ENCODE peak calls at places on chromosomes 7 and 10, in eight cellular contexts. W is NCI-H82, S is AML-193, B is neural crest cell, U is heart right ventricle, F is endothelial cell, O is A549, G is H7. Y is an unnamed sample.

GRCh38 chr10:70465832-70466231 is 12.7 kb upstream of the PALD1 start:
- DNase-seq in W (no peak), S (no peak), B (no peak), U (no peak), F (no peak), O (no peak), G (no peak), Y (no peak)

GRCh38 chr10:93903051-93903450 is 9.3 kb downstream of the SLC35G1 start:
- DNase-seq in W (no peak), S (no peak), B (no peak), U (no peak), F (no peak), O (no peak), G (no peak), Y (no peak)

GRCh38 chr7:130996841-130997231 is 262.8 kb upstream of the KLF14 start:
- DNase-seq in W (no peak), S (no peak), B (no peak), U (no peak), F (no peak), O (no peak), G (no peak), Y (peak)

GRCh38 chr7:17300012-17300411 is 1.6 kb downstream of the AHR start:
- DNase-seq in W (no peak), S (peak), B (no peak), U (no peak), F (no peak), O (no peak), G (no peak), Y (no peak)

GRCh38 chr7:26147030-26147429 is 5.0 kb upstream of the NFE2L3 start:
- DNase-seq in W (no peak), S (no peak), B (no peak), U (no peak), F (no peak), O (no peak), G (no peak), Y (no peak)

GRCh38 chr10:102120142-102120986 is at the start of gene LDB1:
- DNase-seq in W (peak), S (peak), B (peak), U (peak), F (peak), O (peak), G (peak), Y (peak)

GRCh38 chr10:13848530-13849425 is 262.0 kb downstream of the PRPF18 start:
- DNase-seq in W (peak), S (no peak), B (no peak), U (no peak), F (no peak), O (no peak), G (no peak), Y (no peak)

GRCh38 chr10:74542077-74542476 is 284.3 kb upstream of the KAT6B start:
- DNase-seq in W (no peak), S (no peak), B (no peak), U (no peak), F (no peak), O (no peak), G (no peak), Y (peak)

GRCh38 chr7:116401711-116402110 is 97.8 kb upstream of the CAV2 start:
- DNase-seq in W (no peak), S (no peak), B (no peak), U (no peak), F (no peak), O (no peak), G (no peak), Y (no peak)

GRCh38 chr10:11120711-11121110 is 103.0 kb downstream of the CELF2 start:
- DNase-seq in W (no peak), S (no peak), B (no peak), U (no peak), F (no peak), O (no peak), G (no peak), Y (no peak)

GRCh38 chr10:54800677-54801480 is at the start of gene PCDH15:
- DNase-seq in W (peak), S (no peak), B (peak), U (no peak), F (peak), O (no peak), G (peak), Y (peak)

GRCh38 chr7:94231333-94231732 is 163.4 kb upstream of the COL1A2 start:
- DNase-seq in W (no peak), S (no peak), B (no peak), U (no peak), F (no peak), O (no peak), G (no peak), Y (no peak)

GRCh38 chr10:103551619-103552602 is 58.4 kb downstream of the NEURL1 start:
- DNase-seq in W (no peak), S (peak), B (no peak), U (no peak), F (no peak), O (no peak), G (peak), Y (no peak)

GRCh38 chr7:27080844-27081423 is 14.9 kb downstream of the HOXA1 start:
- DNase-seq in W (no peak), S (no peak), B (no peak), U (no peak), F (no peak), O (no peak), G (peak), Y (no peak)

GRCh38 chr7:45890902-45891461 is 2.7 kb downstream of the IGFBP1 start:
- DNase-seq in W (peak), S (peak), B (no peak), U (no peak), F (no peak), O (no peak), G (peak), Y (peak)

GRCh38 chr7:52917982-52918578 is 117.4 kb upstream of the POM121L12 start:
- DNase-seq in W (peak), S (peak), B (no peak), U (no peak), F (peak), O (no peak), G (peak), Y (no peak)